ENCODE peak calls at places on chromosomes 4 and X, in five cellular contexts. One of them, this sample, is unnamed.

GRCh38 chr4:65337371-65337770 is 332.9 kb downstream of the EPHA5 start:
- DNase-seq in breast epithelium: no peak
- DNase-seq in ovary: no peak
- DNase-seq in A549: no peak
- DNase-seq in tibial nerve: no peak
- DNase-seq in this sample: no peak

GRCh38 chrX:153633048-153633447 is 14.0 kb upstream of the DUSP9 start:
- DNase-seq in breast epithelium: no peak
- DNase-seq in ovary: no peak
- DNase-seq in A549: no peak
- DNase-seq in tibial nerve: no peak
- DNase-seq in this sample: no peak

GRCh38 chr4:8592366-8593267 is at the start of gene CPZ:
- DNase-seq in breast epithelium: no peak
- DNase-seq in ovary: peak
- DNase-seq in A549: no peak
- DNase-seq in tibial nerve: no peak
- DNase-seq in this sample: no peak

GRCh38 chrX:40855411-40855810 is 120.1 kb upstream of the MED14 start:
- DNase-seq in breast epithelium: no peak
- DNase-seq in ovary: no peak
- DNase-seq in A549: no peak
- DNase-seq in tibial nerve: no peak
- DNase-seq in this sample: no peak

GRCh38 chrX:23003121-23003520 is 3.4 kb downstream of the DDX53 start:
- DNase-seq in breast epithelium: no peak
- DNase-seq in ovary: no peak
- DNase-seq in A549: no peak
- DNase-seq in tibial nerve: no peak
- DNase-seq in this sample: no peak

GRCh38 chrX:118355225-118355920 is 9.5 kb downstream of the WDR44 start:
- DNase-seq in breast epithelium: no peak
- DNase-seq in ovary: no peak
- DNase-seq in A549: no peak
- DNase-seq in tibial nerve: no peak
- DNase-seq in this sample: no peak

GRCh38 chr4:169861592-169861991 is 103.8 kb upstream of the HPF1 start:
- DNase-seq in breast epithelium: no peak
- DNase-seq in ovary: no peak
- DNase-seq in A549: no peak
- DNase-seq in tibial nerve: no peak
- DNase-seq in this sample: no peak

GRCh38 chr4:19455850-19456602 is 795.7 kb upstream of the SLIT2 start:
- DNase-seq in breast epithelium: no peak
- DNase-seq in ovary: no peak
- DNase-seq in A549: no peak
- DNase-seq in tibial nerve: no peak
- DNase-seq in this sample: no peak

GRCh38 chrX:27599928-27600327 is 9.8 kb downstream of the DCAF8L2 start:
- DNase-seq in breast epithelium: no peak
- DNase-seq in ovary: no peak
- DNase-seq in A549: peak
- DNase-seq in tibial nerve: no peak
- DNase-seq in this sample: no peak

DNA sequence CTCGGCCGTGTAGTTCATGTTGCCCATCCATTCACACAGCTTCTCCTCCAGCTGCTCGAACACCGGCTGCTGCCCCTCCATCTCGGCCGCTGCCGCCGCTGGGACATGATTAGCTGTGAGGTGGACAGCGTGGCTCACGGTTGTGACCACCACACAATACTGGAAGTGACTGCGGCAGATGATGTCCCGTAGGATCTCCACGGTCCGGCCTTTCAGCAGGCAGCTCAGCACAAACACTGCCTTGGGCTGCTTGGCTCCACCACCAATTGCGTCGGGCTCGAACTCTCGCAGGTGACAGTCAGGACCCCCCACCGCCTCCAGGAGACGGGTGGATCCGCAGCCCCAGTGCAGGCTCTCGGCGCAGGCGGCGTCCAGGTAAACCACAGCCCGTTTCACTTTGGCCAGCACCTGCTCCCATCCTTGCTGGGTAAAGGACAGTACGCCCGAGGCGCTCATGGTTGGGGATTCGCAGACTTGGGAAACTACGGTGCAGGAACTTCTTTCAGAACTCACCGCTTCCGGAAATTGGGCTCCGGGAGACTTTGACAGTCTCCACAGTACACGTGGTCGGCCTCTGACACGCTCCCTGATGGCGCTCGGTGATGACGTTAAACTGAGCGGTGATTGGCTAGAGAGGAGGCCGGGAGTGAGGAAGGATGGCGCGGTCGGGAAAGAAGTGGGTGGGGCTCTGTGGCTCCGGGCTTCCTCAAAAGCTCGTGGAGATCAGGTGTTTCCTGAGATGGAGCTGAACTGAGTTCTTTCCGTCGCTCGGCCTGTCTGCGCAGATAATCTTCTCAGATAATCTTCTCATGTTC is at the start of gene SCFD2:
- DNase-seq in breast epithelium: peak
- DNase-seq in ovary: peak
- DNase-seq in A549: peak
- DNase-seq in tibial nerve: peak
- DNase-seq in this sample: peak
- TF ChIP-seq POLR2A in breast epithelium: no peak
- TF ChIP-seq POLR2A in ovary: peak
- TF ChIP-seq POLR2A in A549: peak
- TF ChIP-seq POLR2A in tibial nerve: no peak
- TF ChIP-seq POLR2A in this sample: no peak

GRCh38 chrX:56804867-56805266 is 75.8 kb downstream of the NBDY start:
- DNase-seq in breast epithelium: no peak
- DNase-seq in ovary: no peak
- DNase-seq in A549: no peak
- DNase-seq in tibial nerve: no peak
- DNase-seq in this sample: no peak

GRCh38 chrX:56802921-56803848 is 74.1 kb downstream of the NBDY start:
- DNase-seq in breast epithelium: peak
- DNase-seq in ovary: peak
- DNase-seq in A549: no peak
- DNase-seq in tibial nerve: peak
- DNase-seq in this sample: no peak

GRCh38 chrX:56803849-56804681 is 75.0 kb downstream of the NBDY start:
- DNase-seq in breast epithelium: no peak
- DNase-seq in ovary: no peak
- DNase-seq in A549: no peak
- DNase-seq in tibial nerve: no peak
- DNase-seq in this sample: no peak

GRCh38 chrX:56802428-56802827 is 73.4 kb downstream of the NBDY start:
- DNase-seq in breast epithelium: no peak
- DNase-seq in ovary: no peak
- DNase-seq in A549: no peak
- DNase-seq in tibial nerve: no peak
- DNase-seq in this sample: peak

DNA sequence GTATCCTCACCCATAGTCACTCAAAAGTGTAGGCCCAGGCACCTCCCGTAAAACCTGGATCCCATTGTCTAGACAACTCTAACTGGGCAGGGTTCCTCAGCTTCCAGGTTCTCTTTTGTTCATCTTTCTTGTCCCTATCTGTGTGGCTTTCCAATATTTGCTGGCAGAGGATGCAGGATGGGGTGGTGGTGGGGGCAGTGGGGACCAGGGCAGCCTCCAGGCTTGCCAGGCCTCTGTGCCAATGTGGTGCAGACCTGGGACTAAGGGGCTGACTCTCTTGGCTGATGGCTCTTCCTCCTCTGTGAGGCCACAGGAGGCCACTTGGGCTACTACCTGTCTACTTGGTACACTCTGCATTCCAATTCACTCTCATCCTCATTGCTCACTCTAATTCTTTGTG is 76.4 kb downstream of the NBDY start:
- DNase-seq in breast epithelium: no peak
- DNase-seq in ovary: no peak
- DNase-seq in A549: no peak
- DNase-seq in tibial nerve: no peak
- DNase-seq in this sample: no peak
- TF ChIP-seq POLR2A in breast epithelium: no peak
- TF ChIP-seq POLR2A in ovary: no peak
- TF ChIP-seq POLR2A in A549: no peak
- TF ChIP-seq POLR2A in tibial nerve: no peak
- TF ChIP-seq POLR2A in this sample: no peak

GRCh38 chrX:135985123-135985973 is at the start of gene SLC9A6:
- DNase-seq in breast epithelium: peak
- DNase-seq in ovary: peak
- DNase-seq in A549: peak
- DNase-seq in tibial nerve: peak
- DNase-seq in this sample: peak
- TF ChIP-seq POLR2A in breast epithelium: no peak
- TF ChIP-seq POLR2A in ovary: no peak
- TF ChIP-seq POLR2A in A549: peak
- TF ChIP-seq POLR2A in tibial nerve: no peak
- TF ChIP-seq POLR2A in this sample: no peak

GRCh38 chr4:10082459-10083272 is 33.9 kb downstream of the WDR1 start:
- DNase-seq in breast epithelium: no peak
- DNase-seq in ovary: peak
- DNase-seq in A549: no peak
- DNase-seq in tibial nerve: peak
- DNase-seq in this sample: no peak
- TF ChIP-seq POLR2A in breast epithelium: no peak
- TF ChIP-seq POLR2A in ovary: no peak
- TF ChIP-seq POLR2A in A549: no peak
- TF ChIP-seq POLR2A in tibial nerve: no peak
- TF ChIP-seq POLR2A in this sample: no peak

GRCh38 chr4:108620933-108621905 is 843 bp downstream of the RPL34 start:
- DNase-seq in breast epithelium: no peak
- DNase-seq in ovary: no peak
- DNase-seq in A549: no peak
- DNase-seq in tibial nerve: no peak
- DNase-seq in this sample: no peak
- TF ChIP-seq POLR2A in breast epithelium: no peak
- TF ChIP-seq POLR2A in ovary: no peak
- TF ChIP-seq POLR2A in A549: no peak
- TF ChIP-seq POLR2A in tibial nerve: no peak
- TF ChIP-seq POLR2A in this sample: no peak

GRCh38 chr4:40206421-40206820 is 9.6 kb downstream of the RHOH start:
- DNase-seq in breast epithelium: no peak
- DNase-seq in ovary: no peak
- DNase-seq in A549: no peak
- DNase-seq in tibial nerve: no peak
- DNase-seq in this sample: no peak

GRCh38 chr4:40201898-40202297 is 5.1 kb downstream of the RHOH start:
- DNase-seq in breast epithelium: no peak
- DNase-seq in ovary: no peak
- DNase-seq in A549: no peak
- DNase-seq in tibial nerve: no peak
- DNase-seq in this sample: no peak

GRCh38 chr4:40202474-40202873 is 5.6 kb downstream of the RHOH start:
- DNase-seq in breast epithelium: no peak
- DNase-seq in ovary: no peak
- DNase-seq in A549: no peak
- DNase-seq in tibial nerve: no peak
- DNase-seq in this sample: no peak

GRCh38 chr4:40204507-40205258 is 7.9 kb downstream of the RHOH start:
- DNase-seq in breast epithelium: no peak
- DNase-seq in ovary: no peak
- DNase-seq in A549: no peak
- DNase-seq in tibial nerve: no peak
- DNase-seq in this sample: no peak

DNA sequence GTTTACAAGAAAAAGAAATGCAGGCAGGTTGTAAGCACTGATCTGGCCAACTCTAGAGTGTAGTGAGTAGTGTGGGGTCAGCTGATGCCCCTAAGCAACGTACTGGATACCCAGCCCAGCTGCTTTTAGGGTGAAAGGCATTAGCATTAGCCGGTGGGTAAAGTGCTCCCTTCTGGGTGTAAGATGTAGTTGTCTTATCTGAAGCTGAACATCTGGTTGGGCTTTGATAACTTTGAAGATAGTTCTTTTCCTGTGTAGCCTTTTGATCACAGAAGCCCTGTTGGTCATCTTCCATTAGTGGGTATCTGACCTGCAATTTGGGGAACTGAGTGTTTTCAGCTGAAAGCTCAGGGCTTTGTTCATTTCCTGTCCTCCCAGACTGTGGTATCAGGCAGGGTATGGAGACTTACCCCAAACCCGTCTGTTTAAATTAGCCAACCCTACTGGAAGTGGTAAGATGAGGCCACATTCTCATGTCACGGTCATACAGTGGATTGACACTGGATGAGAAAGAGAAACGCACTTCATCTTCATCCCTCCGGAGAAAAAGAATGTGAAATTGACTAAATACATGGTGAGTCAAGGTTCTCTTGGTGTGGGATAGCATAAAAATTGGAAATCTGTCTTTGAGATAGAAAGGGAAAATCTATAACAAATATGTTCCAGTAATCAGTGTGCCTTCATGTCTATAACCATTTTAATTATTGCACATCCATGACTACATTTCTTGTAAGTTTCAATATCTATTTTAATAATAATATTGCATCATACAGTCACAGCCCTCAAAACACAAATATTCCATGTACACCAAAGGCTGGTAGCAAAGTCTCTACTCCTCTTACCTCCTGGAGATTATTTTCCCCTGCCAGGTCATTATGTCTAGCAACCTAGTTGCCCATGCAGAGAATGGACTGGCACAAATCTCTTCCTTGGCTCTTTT is 8.7 kb downstream of the RHOH start:
- DNase-seq in breast epithelium: no peak
- DNase-seq in ovary: no peak
- DNase-seq in A549: no peak
- DNase-seq in tibial nerve: no peak
- DNase-seq in this sample: no peak
- TF ChIP-seq POLR2A in breast epithelium: no peak
- TF ChIP-seq POLR2A in ovary: no peak
- TF ChIP-seq POLR2A in A549: no peak
- TF ChIP-seq POLR2A in tibial nerve: no peak
- TF ChIP-seq POLR2A in this sample: no peak

DNA sequence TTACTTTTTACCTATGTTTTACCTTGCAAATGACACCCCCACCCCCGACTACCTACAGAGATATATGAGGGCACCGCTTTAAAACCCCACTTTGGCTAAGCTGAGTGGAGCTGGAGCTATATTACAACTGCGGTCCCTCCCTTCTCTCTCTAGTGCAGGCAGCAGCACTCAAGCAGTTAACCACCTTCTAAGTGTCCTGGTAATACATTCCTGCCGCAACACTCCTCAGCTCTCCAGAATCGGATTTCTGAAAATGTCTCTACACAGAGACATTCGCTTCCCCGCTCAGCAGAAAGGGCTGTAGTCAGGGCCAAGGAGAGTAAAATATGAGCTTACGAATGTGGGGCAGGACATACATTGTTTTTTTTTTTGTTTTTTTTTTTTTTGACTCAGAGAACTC is 287.1 kb upstream of the TET2 start:
- DNase-seq in breast epithelium: no peak
- DNase-seq in ovary: no peak
- DNase-seq in A549: no peak
- DNase-seq in tibial nerve: no peak
- DNase-seq in this sample: no peak
- TF ChIP-seq POLR2A in breast epithelium: no peak
- TF ChIP-seq POLR2A in ovary: no peak
- TF ChIP-seq POLR2A in A549: no peak
- TF ChIP-seq POLR2A in tibial nerve: no peak
- TF ChIP-seq POLR2A in this sample: no peak